ENCODE peak calls at places on chromosome 13, in six cellular contexts. One of them, this sample, is unnamed.

GRCh38 chr13:45048890-45049407 is 59.6 kb downstream of the GPALPP1 start:
- DNase-seq in HCT116: no peak
- DNase-seq in H1: no peak
- DNase-seq in GM12878: no peak
- DNase-seq in K562: no peak
- DNase-seq in HepG2: no peak
- DNase-seq in this sample: no peak

GRCh38 chr13:41468631-41469030 is 11.3 kb downstream of the RGCC start:
- DNase-seq in HCT116: no peak
- DNase-seq in H1: no peak
- DNase-seq in GM12878: no peak
- DNase-seq in K562: no peak
- DNase-seq in HepG2: no peak
- DNase-seq in this sample: no peak

GRCh38 chr13:24138911-24139310 is 21.6 kb upstream of the SPATA13 start:
- DNase-seq in HCT116: no peak
- DNase-seq in H1: no peak
- DNase-seq in GM12878: no peak
- DNase-seq in K562: no peak
- DNase-seq in HepG2: no peak
- DNase-seq in this sample: no peak

GRCh38 chr13:41458939-41459753 is 1.8 kb downstream of the RGCC start:
- DNase-seq in HCT116: peak
- DNase-seq in H1: no peak
- DNase-seq in GM12878: no peak
- DNase-seq in K562: peak
- DNase-seq in HepG2: peak
- DNase-seq in this sample: no peak

GRCh38 chr13:112977091-112977490 is 8.1 kb downstream of the MCF2L start:
- DNase-seq in HCT116: no peak
- DNase-seq in H1: no peak
- DNase-seq in GM12878: no peak
- DNase-seq in K562: no peak
- DNase-seq in HepG2: no peak
- DNase-seq in this sample: no peak

GRCh38 chr13:105346141-105346766 is 1189.2 kb downstream of the EFNB2 start:
- DNase-seq in HCT116: peak
- DNase-seq in H1: no peak
- DNase-seq in GM12878: no peak
- DNase-seq in K562: no peak
- DNase-seq in HepG2: peak
- DNase-seq in this sample: no peak

GRCh38 chr13:113495494-113496251 is 5.2 kb upstream of the DCUN1D2 start:
- DNase-seq in HCT116: no peak
- DNase-seq in H1: no peak
- DNase-seq in GM12878: no peak
- DNase-seq in K562: no peak
- DNase-seq in HepG2: no peak
- DNase-seq in this sample: no peak

GRCh38 chr13:75417006-75417384 is 65.0 kb downstream of the TBC1D4 start:
- DNase-seq in HCT116: no peak
- DNase-seq in H1: no peak
- DNase-seq in GM12878: no peak
- DNase-seq in K562: no peak
- DNase-seq in HepG2: no peak
- DNase-seq in this sample: no peak

GRCh38 chr13:24493356-24493755 is 19.2 kb downstream of the PARP4 start:
- DNase-seq in HCT116: no peak
- DNase-seq in H1: no peak
- DNase-seq in GM12878: no peak
- DNase-seq in K562: no peak
- DNase-seq in HepG2: no peak
- DNase-seq in this sample: no peak

GRCh38 chr13:102721800-102722231 is 27.0 kb upstream of the METTL21C start:
- DNase-seq in HCT116: no peak
- DNase-seq in H1: no peak
- DNase-seq in GM12878: no peak
- DNase-seq in K562: no peak
- DNase-seq in HepG2: no peak
- DNase-seq in this sample: no peak

GRCh38 chr13:93957371-93957770 is 522.1 kb downstream of the DCT start:
- DNase-seq in HCT116: no peak
- DNase-seq in H1: no peak
- DNase-seq in GM12878: no peak
- DNase-seq in K562: no peak
- DNase-seq in HepG2: no peak
- DNase-seq in this sample: no peak

GRCh38 chr13:34522818-34523217 is 419.3 kb upstream of the NBEA start:
- DNase-seq in HCT116: no peak
- DNase-seq in H1: no peak
- DNase-seq in GM12878: no peak
- DNase-seq in K562: no peak
- DNase-seq in HepG2: no peak
- DNase-seq in this sample: no peak

GRCh38 chr13:32284927-32285632 is 30.1 kb downstream of the ZAR1L start:
- DNase-seq in HCT116: peak
- DNase-seq in H1: no peak
- DNase-seq in GM12878: no peak
- DNase-seq in K562: no peak
- DNase-seq in HepG2: peak
- DNase-seq in this sample: peak

GRCh38 chr13:32229443-32229842 is 85.7 kb downstream of the ZAR1L start:
- DNase-seq in HCT116: no peak
- DNase-seq in H1: no peak
- DNase-seq in GM12878: no peak
- DNase-seq in K562: no peak
- DNase-seq in HepG2: no peak
- DNase-seq in this sample: no peak

GRCh38 chr13:45538382-45538781 is 73.6 kb downstream of the COG3 start:
- DNase-seq in HCT116: peak
- DNase-seq in H1: no peak
- DNase-seq in GM12878: no peak
- DNase-seq in K562: no peak
- DNase-seq in HepG2: no peak
- DNase-seq in this sample: no peak

GRCh38 chr13:98293103-98293502 is 116.0 kb upstream of the RNF113B start:
- DNase-seq in HCT116: no peak
- DNase-seq in H1: no peak
- DNase-seq in GM12878: no peak
- DNase-seq in K562: no peak
- DNase-seq in HepG2: peak
- DNase-seq in this sample: no peak

GRCh38 chr13:29543230-29544215 is 52.0 kb downstream of the SLC7A1 start:
- DNase-seq in HCT116: no peak
- DNase-seq in H1: peak
- DNase-seq in GM12878: peak
- DNase-seq in K562: peak
- DNase-seq in HepG2: peak
- DNase-seq in this sample: no peak

GRCh38 chr13:113559061-113559460 is 25.5 kb upstream of the TFDP1 start:
- DNase-seq in HCT116: no peak
- DNase-seq in H1: no peak
- DNase-seq in GM12878: no peak
- DNase-seq in K562: no peak
- DNase-seq in HepG2: no peak
- DNase-seq in this sample: no peak

GRCh38 chr13:100515410-100515800 is 73.2 kb downstream of the GGACT start:
- DNase-seq in HCT116: no peak
- DNase-seq in H1: no peak
- DNase-seq in GM12878: no peak
- DNase-seq in K562: no peak
- DNase-seq in HepG2: no peak
- DNase-seq in this sample: no peak

DNA sequence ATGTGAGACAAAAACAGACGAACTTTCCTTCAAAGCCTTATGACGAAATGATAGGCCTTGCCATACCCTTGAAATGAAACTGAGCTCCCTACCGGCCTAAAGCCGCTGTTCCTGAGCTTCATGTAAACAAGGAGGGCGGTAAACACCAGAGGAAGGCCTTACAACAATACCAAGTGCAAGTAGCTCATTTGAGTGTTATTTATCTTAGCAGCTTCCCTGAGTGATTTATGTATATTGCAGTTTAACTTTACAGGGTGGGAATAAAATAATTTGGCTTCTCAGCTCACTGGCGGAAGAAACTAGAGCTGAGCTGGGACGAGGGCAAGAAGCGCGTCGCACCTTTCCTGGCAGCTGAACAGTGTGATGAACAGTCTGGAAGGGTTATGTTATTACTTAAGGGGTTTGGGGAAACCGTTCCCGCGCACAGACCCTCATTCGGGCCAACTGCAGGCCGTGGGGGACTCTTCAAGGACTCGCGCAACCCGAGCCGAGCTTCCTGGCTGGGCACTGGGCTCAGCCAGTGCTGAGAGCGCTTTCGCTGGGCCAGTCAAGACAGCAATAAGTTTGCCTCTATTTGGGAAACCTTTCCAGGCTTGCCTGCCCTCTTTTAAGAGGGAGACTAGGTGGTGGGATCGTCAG is 111.3 kb downstream of the KCNRG start:
- DNase-seq in HCT116: no peak
- DNase-seq in H1: no peak
- DNase-seq in GM12878: no peak
- DNase-seq in K562: peak
- DNase-seq in HepG2: peak
- DNase-seq in this sample: no peak
- TF ChIP-seq YY1 in HCT116: no peak
- TF ChIP-seq YY1 in H1: no peak
- TF ChIP-seq YY1 in GM12878: no peak
- TF ChIP-seq YY1 in K562: no peak
- TF ChIP-seq YY1 in HepG2: no peak
- TF ChIP-seq YY1 in this sample: no peak

GRCh38 chr13:60591348-60591747 is 194.3 kb downstream of the TDRD3 start:
- DNase-seq in HCT116: no peak
- DNase-seq in H1: no peak
- DNase-seq in GM12878: no peak
- DNase-seq in K562: no peak
- DNase-seq in HepG2: no peak
- DNase-seq in this sample: no peak
- TF ChIP-seq ZNF274 in HCT116: no peak
- TF ChIP-seq ZNF274 in H1: no peak
- TF ChIP-seq ZNF274 in GM12878: no peak
- TF ChIP-seq ZNF274 in K562: no peak
- TF ChIP-seq ZNF274 in HepG2: no peak
- TF ChIP-seq ZNF274 in this sample: no peak

GRCh38 chr13:20156711-20157110 is 4.1 kb downstream of the GJA3 start:
- DNase-seq in HCT116: no peak
- DNase-seq in H1: no peak
- DNase-seq in GM12878: no peak
- DNase-seq in K562: no peak
- DNase-seq in HepG2: no peak
- DNase-seq in this sample: no peak
- TF ChIP-seq YY1 in HCT116: no peak
- TF ChIP-seq YY1 in H1: no peak
- TF ChIP-seq YY1 in GM12878: no peak
- TF ChIP-seq YY1 in K562: no peak
- TF ChIP-seq YY1 in HepG2: no peak
- TF ChIP-seq YY1 in this sample: no peak

GRCh38 chr13:95129004-95129403 is 172.2 kb downstream of the ABCC4 start:
- DNase-seq in HCT116: no peak
- DNase-seq in H1: no peak
- DNase-seq in GM12878: no peak
- DNase-seq in K562: no peak
- DNase-seq in HepG2: no peak
- DNase-seq in this sample: no peak

GRCh38 chr13:95124959-95125358 is 176.3 kb downstream of the ABCC4 start:
- DNase-seq in HCT116: no peak
- DNase-seq in H1: no peak
- DNase-seq in GM12878: no peak
- DNase-seq in K562: no peak
- DNase-seq in HepG2: no peak
- DNase-seq in this sample: no peak

GRCh38 chr13:95133498-95133897 is 167.8 kb downstream of the ABCC4 start:
- DNase-seq in HCT116: no peak
- DNase-seq in H1: no peak
- DNase-seq in GM12878: no peak
- DNase-seq in K562: no peak
- DNase-seq in HepG2: no peak
- DNase-seq in this sample: no peak

GRCh38 chr13:95123726-95124125 is 177.5 kb downstream of the ABCC4 start:
- DNase-seq in HCT116: no peak
- DNase-seq in H1: no peak
- DNase-seq in GM12878: no peak
- DNase-seq in K562: no peak
- DNase-seq in HepG2: peak
- DNase-seq in this sample: no peak

DNA sequence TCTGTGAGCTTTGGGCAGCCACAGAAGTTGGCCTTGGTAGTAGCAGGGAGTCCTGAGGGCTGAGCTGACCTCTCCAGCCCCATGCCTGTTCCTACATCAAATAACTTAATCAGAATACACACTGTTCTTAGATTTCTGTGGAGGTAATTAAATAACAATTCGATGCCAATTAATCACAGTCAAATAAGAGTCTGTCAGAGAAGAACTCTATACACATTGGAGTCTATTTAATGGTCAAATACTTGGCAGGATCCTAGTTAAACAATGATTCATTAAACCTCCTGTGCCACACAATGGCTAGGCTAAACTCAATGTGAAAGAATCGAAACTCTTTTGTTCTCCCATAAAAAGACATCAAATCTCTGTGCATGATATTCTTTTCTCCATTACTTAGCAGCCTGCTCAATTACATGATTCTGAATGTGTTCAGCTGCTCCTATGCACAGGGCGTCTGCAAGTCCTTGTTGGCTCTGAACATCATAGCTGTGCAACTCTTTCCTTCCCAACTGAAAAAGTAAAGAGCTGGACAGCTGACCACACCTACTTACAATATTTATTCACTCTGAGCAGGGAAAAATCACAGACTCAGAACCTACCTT is 173.1 kb downstream of the ABCC4 start:
- DNase-seq in HCT116: no peak
- DNase-seq in H1: no peak
- DNase-seq in GM12878: no peak
- DNase-seq in K562: no peak
- DNase-seq in HepG2: peak
- DNase-seq in this sample: no peak
- TF ChIP-seq ZNF274 in HCT116: no peak
- TF ChIP-seq ZNF274 in H1: no peak
- TF ChIP-seq ZNF274 in GM12878: no peak
- TF ChIP-seq ZNF274 in K562: no peak
- TF ChIP-seq ZNF274 in HepG2: no peak
- TF ChIP-seq ZNF274 in this sample: no peak

DNA sequence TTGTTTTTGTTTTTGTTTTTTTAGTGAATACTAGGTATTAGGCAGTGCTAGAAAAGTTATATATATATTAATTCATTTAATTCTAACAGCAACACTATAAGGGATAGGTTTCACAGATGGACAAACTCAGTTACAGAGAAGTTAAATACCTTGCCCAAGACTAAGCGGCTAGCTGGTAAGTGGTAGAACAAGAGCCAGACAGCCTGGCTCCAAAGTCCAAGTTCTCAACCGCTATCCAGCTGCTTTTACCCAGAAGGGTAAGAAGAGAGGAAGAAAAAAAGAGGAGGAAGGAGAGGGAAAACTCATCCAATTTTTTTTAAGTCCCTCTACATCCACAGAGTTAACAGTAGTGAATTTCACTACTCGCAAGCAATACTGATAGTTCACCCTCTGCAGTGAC is 217.0 kb downstream of the SPRY2 start:
- DNase-seq in HCT116: no peak
- DNase-seq in H1: no peak
- DNase-seq in GM12878: no peak
- DNase-seq in K562: no peak
- DNase-seq in HepG2: no peak
- DNase-seq in this sample: no peak
- TF ChIP-seq YY1 in HCT116: no peak
- TF ChIP-seq YY1 in H1: no peak
- TF ChIP-seq YY1 in GM12878: no peak
- TF ChIP-seq YY1 in K562: no peak
- TF ChIP-seq YY1 in HepG2: no peak
- TF ChIP-seq YY1 in this sample: no peak

GRCh38 chr13:111656439-111656838 is 336.0 kb downstream of the TEX29 start:
- DNase-seq in HCT116: no peak
- DNase-seq in H1: no peak
- DNase-seq in GM12878: no peak
- DNase-seq in K562: no peak
- DNase-seq in HepG2: no peak
- DNase-seq in this sample: no peak
- TF ChIP-seq ZNF274 in HCT116: no peak
- TF ChIP-seq ZNF274 in H1: no peak
- TF ChIP-seq ZNF274 in GM12878: no peak
- TF ChIP-seq ZNF274 in K562: no peak
- TF ChIP-seq ZNF274 in HepG2: no peak
- TF ChIP-seq ZNF274 in this sample: no peak